ENCODE peak calls at places on chromosomes 1 and 21, in seven cellular contexts. C, M, U, Q, T, R and B are unnamed samples.

GRCh38 chr1:6347641-6348487 is 45.7 kb downstream of the ACOT7 start:
- DNase-seq in C (peak), M (peak), R (no peak), U (no peak), Q (no peak), T (peak), B (peak)

GRCh38 chr1:109113787-109114568 is at the start of gene ELAPOR1:
- DNase-seq in U (no peak), T (peak), C (peak), R (peak), Q (no peak), M (peak), B (peak)

GRCh38 chr1:9317591-9318331 is 25.1 kb downstream of the SPSB1 start:
- DNase-seq in U (no peak), R (peak), Q (peak), T (peak), M (peak), C (peak), B (no peak)

GRCh38 chr1:214349781-214350180 is 68.8 kb downstream of the SMYD2 start:
- DNase-seq in R (no peak), C (no peak), T (no peak), M (no peak), Q (no peak), U (no peak), B (no peak)

GRCh38 chr1:218743861-218744505 is 398.8 kb downstream of the TGFB2 start:
- DNase-seq in C (no peak), U (no peak), R (no peak), Q (no peak), M (no peak), T (no peak), B (no peak)

GRCh38 chr1:25993197-25993951 is 4.5 kb downstream of the PAFAH2 start:
- DNase-seq in Q (no peak), U (no peak), R (no peak), T (no peak), M (no peak), C (no peak), B (no peak)

GRCh38 chr1:162144853-162145252 is 75.4 kb downstream of the NOS1AP start:
- DNase-seq in T (no peak), U (no peak), C (no peak), Q (no peak), M (no peak), R (no peak), B (no peak)

GRCh38 chr1:154179951-154180687 is 11.8 kb downstream of the TPM3 start:
- DNase-seq in M (peak), T (peak), U (no peak), Q (no peak), C (no peak), R (no peak), B (no peak)

GRCh38 chr21:29114765-29115164 is 15.7 kb upstream of the MAP3K7CL start:
- DNase-seq in M (no peak), C (no peak), T (no peak), Q (no peak), U (no peak), R (no peak), B (no peak)

GRCh38 chr1:231387770-231388669 is 34.1 kb downstream of the EGLN1 start:
- DNase-seq in C (no peak), Q (no peak), M (no peak), U (no peak), T (no peak), R (no peak), B (no peak)

GRCh38 chr1:211333906-211334305 is 7.3 kb downstream of the TRAF5 start:
- DNase-seq in C (no peak), R (no peak), M (no peak), Q (no peak), U (no peak), T (no peak), B (no peak)

GRCh38 chr1:212607924-212608208 is 695 bp upstream of the ATF3 start:
- DNase-seq in R (no peak), Q (no peak), M (no peak), T (no peak), U (no peak), C (no peak), B (no peak)

DNA sequence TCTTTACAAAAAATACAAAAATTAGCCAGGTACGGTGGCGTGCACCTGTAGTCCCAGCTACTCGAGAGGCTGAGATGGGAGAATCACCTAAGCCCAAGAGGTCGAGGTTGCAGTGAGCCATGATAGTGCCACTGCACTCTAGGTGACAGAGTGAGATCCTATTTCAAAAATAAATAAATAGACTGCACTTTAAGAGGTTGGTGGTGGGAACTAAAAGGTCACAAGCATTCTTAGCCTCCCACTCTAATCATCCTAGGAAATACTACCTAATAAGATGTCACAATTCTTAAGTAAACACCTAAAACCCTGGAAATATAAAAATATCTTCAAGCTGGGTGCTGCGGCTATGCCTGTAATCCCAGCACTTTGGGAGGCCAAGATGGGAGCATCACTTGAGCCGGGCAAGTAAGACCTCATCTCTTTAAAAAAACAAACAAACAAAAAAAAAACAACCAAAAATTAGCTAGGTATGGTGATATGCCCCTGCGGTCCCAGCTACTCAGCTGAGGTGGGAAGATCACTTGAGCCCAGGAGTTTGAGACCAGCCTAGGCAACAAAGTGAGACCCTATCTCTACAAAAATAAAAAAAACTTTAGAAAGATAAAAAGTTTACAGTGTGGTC is 4.1 kb downstream of the DCAF8 start:
- DNase-seq in R (no peak), M (no peak), U (no peak), Q (no peak), T (no peak), C (no peak), B (no peak)
- H3K27ac ChIP-seq in R (no peak), M (no peak), U (no peak), Q (no peak), T (no peak), C (no peak), B (no peak)

DNA sequence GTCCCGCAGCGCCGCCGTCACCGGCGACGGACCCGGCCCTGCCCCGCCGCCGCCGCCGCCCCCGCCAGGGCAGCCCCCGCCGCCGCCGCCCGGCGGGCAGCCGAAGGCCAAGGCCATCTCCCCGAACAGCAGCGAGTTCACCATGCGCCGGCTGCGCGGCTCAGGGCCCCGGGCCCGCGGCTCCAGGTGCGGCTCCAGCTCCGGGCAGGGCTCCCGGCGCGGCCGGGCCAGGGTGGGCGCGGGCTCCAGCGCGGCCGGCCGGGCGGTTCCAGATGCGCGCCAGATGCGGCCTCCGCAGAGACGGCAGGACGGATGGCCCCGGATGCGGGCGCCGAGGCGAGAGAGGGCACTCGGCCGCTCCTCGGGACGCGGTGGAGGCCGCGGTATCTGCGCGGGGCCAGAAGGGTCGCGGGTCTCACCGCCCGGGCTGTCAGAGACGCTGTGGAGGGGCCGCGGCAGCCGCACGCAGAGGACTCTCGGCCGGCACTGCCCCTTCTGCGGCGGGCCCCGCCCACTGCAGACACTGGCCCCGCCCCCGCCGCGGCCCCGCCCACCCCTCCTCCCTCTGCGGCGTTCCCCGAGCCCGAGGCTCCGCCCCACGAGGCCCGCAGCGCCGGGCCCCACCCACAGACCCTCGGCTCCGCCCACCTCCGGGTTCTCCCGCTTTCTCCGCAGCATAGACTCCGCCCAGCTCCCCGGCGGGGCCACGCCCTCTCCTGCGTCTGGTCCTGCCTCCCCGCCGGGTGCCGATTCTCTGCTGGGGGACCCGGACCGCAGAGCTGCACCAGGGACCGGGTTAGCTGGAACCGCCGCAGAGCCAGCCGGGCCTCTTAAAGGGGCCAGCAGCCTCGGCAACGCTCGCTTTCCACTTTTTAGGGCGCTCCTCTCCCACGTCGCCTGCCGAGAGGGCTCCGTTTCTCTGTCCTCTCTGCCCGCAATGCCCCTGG is at the start of gene IFFO2:
- DNase-seq in M (peak), C (peak), Q (peak), U (peak), R (peak), T (peak), B (peak)
- TF ChIP-seq POLR2A in M (peak), C (peak), Q (peak), U (peak), R (peak), T (peak), B (peak)

GRCh38 chr1:41648844-41649243 is 164.4 kb upstream of the EDN2 start:
- DNase-seq in U (peak), T (peak), R (no peak), M (no peak), Q (no peak), C (no peak), B (no peak)

GRCh38 chr1:41650176-41650519 is 165.7 kb upstream of the EDN2 start:
- DNase-seq in U (peak), Q (no peak), T (no peak), M (no peak), C (peak), R (no peak), B (no peak)

GRCh38 chr1:41648230-41648629 is 163.7 kb upstream of the EDN2 start:
- DNase-seq in M (no peak), R (no peak), T (no peak), C (no peak), Q (no peak), U (no peak), B (no peak)

GRCh38 chr1:41647202-41648135 is 163.0 kb upstream of the EDN2 start:
- DNase-seq in M (no peak), T (peak), Q (no peak), U (no peak), C (no peak), R (no peak), B (no peak)

GRCh38 chr1:41649445-41650175 is 165.1 kb upstream of the EDN2 start:
- DNase-seq in R (no peak), U (no peak), T (no peak), C (no peak), M (no peak), Q (no peak), B (no peak)
- H3K4me3 ChIP-seq in R (no peak), U (no peak), T (no peak), C (no peak), M (no peak), Q (no peak), B (no peak)

GRCh38 chr1:14955402-14955801 is 198.1 kb upstream of the TMEM51 start:
- DNase-seq in R (no peak), M (peak), T (no peak), U (no peak), C (no peak), Q (no peak), B (no peak)

GRCh38 chr1:14955986-14956385 is 197.6 kb upstream of the TMEM51 start:
- DNase-seq in C (no peak), M (no peak), U (no peak), T (no peak), R (no peak), Q (no peak), B (peak)

GRCh38 chr1:14954930-14955329 is 198.6 kb upstream of the TMEM51 start:
- DNase-seq in T (no peak), R (no peak), U (no peak), C (no peak), Q (no peak), M (no peak), B (no peak)

GRCh38 chr1:14957375-14957774 is 196.2 kb upstream of the TMEM51 start:
- DNase-seq in C (no peak), T (no peak), R (no peak), Q (no peak), U (no peak), M (no peak), B (no peak)

DNA sequence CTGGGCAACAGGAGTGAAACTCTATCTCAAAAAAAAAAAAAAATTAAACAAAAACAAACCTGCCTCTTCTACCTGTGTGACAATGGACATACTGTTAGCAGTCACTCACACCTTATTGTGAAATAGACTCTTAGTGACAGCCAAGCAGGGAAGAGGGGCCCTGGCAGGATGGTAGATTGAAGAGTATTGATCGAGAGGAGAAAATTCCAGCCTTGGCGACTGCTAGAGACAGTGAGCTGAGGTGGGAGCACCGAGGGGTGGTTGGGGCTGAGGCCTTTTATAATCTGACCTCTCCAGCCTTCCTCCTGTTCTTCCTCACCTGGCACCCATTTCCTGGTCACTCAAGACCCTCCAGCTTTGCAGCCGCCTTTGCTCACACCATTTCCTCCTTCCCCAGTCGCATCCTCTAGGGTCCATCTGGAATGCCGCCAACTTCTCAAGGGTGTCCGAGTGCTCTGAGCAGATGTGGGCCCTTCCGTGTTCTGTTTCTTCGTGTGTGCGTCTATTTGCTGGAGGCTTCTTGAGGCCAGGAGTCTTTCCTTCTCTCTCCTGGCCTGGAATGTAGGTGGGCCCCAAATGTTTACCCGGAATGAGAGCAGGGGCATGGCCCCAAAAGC is 196.9 kb upstream of the TMEM51 start:
- DNase-seq in C (no peak), U (no peak), M (no peak), R (no peak), Q (no peak), T (no peak), B (no peak)
- H3K27ac ChIP-seq in C (no peak), U (no peak), M (no peak), R (no peak), Q (no peak), T (no peak), B (no peak)

GRCh38 chr1:181028241-181029014 is 5.4 kb upstream of the MR1 start:
- DNase-seq in M (no peak), C (no peak), U (no peak), R (no peak), T (no peak), Q (no peak), B (no peak)

GRCh38 chr1:181038399-181038873 is 4.7 kb downstream of the MR1 start:
- DNase-seq in Q (peak), C (no peak), U (peak), T (peak), R (peak), M (peak), B (peak)

GRCh38 chr1:181036107-181036843 is 2.5 kb downstream of the MR1 start:
- DNase-seq in U (no peak), R (no peak), M (no peak), C (no peak), T (no peak), Q (no peak), B (no peak)

GRCh38 chr1:181033799-181034391 is at the start of gene MR1:
- DNase-seq in U (no peak), R (peak), M (peak), C (no peak), Q (peak), T (no peak), B (peak)

GRCh38 chr1:181033128-181033798 is 520 bp upstream of the MR1 start:
- DNase-seq in M (peak), Q (peak), C (no peak), R (peak), U (peak), T (peak), B (peak)
- TF ChIP-seq POLR2A in M (no peak), Q (no peak), C (no peak), R (no peak), U (no peak), T (no peak), B (peak)

DNA sequence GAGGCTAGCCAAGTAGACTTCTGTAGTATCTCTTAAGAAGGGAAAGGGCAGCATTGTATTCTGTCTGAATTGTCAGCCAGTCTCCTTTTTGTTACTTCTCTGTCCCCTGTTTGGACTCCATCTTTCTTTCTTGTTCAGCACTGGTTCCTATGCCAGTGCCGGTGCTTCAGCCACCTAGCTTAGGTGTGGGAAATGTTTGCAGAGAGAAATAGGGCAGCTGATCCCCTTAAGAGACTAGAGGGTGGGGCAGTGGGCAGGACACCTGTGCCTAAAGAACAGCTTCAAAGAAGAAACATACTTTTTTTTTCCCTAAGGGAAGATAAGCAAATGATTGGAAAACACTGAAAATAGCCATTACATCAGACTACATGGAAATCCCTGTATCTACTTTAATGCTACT is 113.0 kb downstream of the POU2F1 start:
- DNase-seq in Q (no peak), R (no peak), M (no peak), T (no peak), U (no peak), C (no peak), B (no peak)
- H3K4me3 ChIP-seq in Q (no peak), R (no peak), M (no peak), T (no peak), U (no peak), C (no peak), B (no peak)

DNA sequence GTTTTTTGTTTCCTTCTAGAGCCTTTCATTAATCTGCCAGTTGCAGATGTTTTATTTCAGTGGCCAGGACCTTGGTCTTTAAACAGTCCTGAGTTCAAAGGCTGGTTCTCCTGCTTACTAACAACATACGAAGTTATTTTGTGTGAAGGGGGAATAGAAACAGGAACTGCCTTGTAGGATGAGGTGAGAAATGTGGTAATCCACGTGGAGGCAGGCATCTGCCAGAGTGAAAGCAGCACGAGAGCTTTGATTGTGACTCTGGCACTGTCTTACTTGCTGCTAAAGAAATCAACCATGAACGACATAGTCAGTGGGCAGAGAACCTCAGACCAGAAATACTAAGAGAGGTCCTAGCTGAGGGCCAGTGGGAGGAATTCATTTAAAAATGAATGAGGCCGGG is 30.4 kb downstream of the TMEM63A start:
- DNase-seq in T (no peak), U (no peak), M (no peak), C (no peak), Q (no peak), R (no peak), B (no peak)
- H3K27ac ChIP-seq in T (no peak), U (no peak), M (peak), C (peak), Q (peak), R (no peak), B (no peak)